ENCODE peak calls at places on chromosome 10, in five cellular contexts. X is CD8-positive, alpha-beta memory T cell; L is A549; B is right cardiac atrium; U is uterus. Q is an unnamed sample. For H3K4me1, the result is how much of the 10 kb centered on the place peaks cover.

GRCh38 chr10:108782411-108782810 is 1140.9 kb downstream of the XPNPEP1 start:
- DNase-seq in B (no peak), L (no peak), U (no peak), X (no peak), Q (no peak)

GRCh38 chr10:29554660-29555059 is 80.1 kb downstream of the SVIL start:
- DNase-seq in B (no peak), L (no peak), U (no peak), X (no peak), Q (no peak)

GRCh38 chr10:99880071-99880835 is 97.8 kb downstream of the ABCC2 start:
- DNase-seq in L (no peak), X (no peak), U (peak), B (peak), Q (no peak)

GRCh38 chr10:70890917-70891431 is 2.6 kb upstream of the PCBD1 start:
- DNase-seq in X (no peak), U (peak), B (peak), L (no peak), Q (no peak)

GRCh38 chr10:29946953-29947700 is 112.3 kb downstream of the JCAD start:
- DNase-seq in X (no peak), U (peak), L (no peak), B (peak), Q (peak)

GRCh38 chr10:32865170-32865569 is 92.9 kb downstream of the ITGB1 start:
- DNase-seq in L (no peak), X (no peak), B (no peak), U (no peak), Q (no peak)

GRCh38 chr10:94363251-94363565 is 469 bp upstream of the NOC3L start:
- DNase-seq in B (no peak), U (no peak), L (no peak), X (no peak), Q (no peak)

GRCh38 chr10:117541909-117542705 is 439 bp upstream of the EMX2 start:
- DNase-seq in B (peak), X (no peak), U (peak), L (peak), Q (peak)

GRCh38 chr10:2925631-2926030 is 141.7 kb upstream of the PFKP start:
- DNase-seq in X (no peak), U (no peak), B (peak), L (no peak), Q (no peak)

GRCh38 chr10:23157691-23158369 is 34.3 kb upstream of the PTF1A start:
- DNase-seq in U (no peak), B (no peak), X (no peak), L (peak), Q (no peak)

GRCh38 chr10:130740788-130741785 is 570.4 kb downstream of the TCERG1L start:
- DNase-seq in X (no peak), L (no peak), B (no peak), U (no peak), Q (no peak)

GRCh38 chr10:7304110-7304509 is 106.7 kb downstream of the SFMBT2 start:
- DNase-seq in X (no peak), U (no peak), L (no peak), B (no peak), Q (no peak)

GRCh38 chr10:97822261-97822687 is 27.4 kb upstream of the GOLGA7B start:
- DNase-seq in X (no peak), L (no peak), U (no peak), B (peak), Q (peak)

GRCh38 chr10:102668312-102669110 is 24.2 kb downstream of the TRIM8 start:
- DNase-seq in L (no peak), X (no peak), B (no peak), U (no peak), Q (no peak)

GRCh38 chr10:17682236-17682946 is 38.4 kb downstream of the STAM start:
- DNase-seq in B (no peak), L (no peak), X (no peak), U (no peak), Q (no peak)

GRCh38 chr10:109126541-109126940 is 796.8 kb downstream of the XPNPEP1 start:
- DNase-seq in U (no peak), L (no peak), B (no peak), X (no peak), Q (no peak)

GRCh38 chr10:61140765-61141392 is 196.9 kb upstream of the RHOBTB1 start:
- DNase-seq in U (peak), L (peak), B (peak), X (no peak), Q (peak)

GRCh38 chr10:61271127-61271780 is 181.9 kb downstream of the TMEM26 start:
- DNase-seq in X (no peak), B (no peak), U (no peak), L (peak), Q (peak)

GRCh38 chr10:95242581-95243317 is 48.1 kb downstream of the PDLIM1 start:
- DNase-seq in X (no peak), B (no peak), U (no peak), L (peak), Q (no peak)

GRCh38 chr10:76302936-76303656 is 871.7 kb downstream of the LRMDA start:
- DNase-seq in L (no peak), U (peak), B (peak), X (no peak), Q (peak)

GRCh38 chr10:111578076-111578475 is 501.2 kb downstream of the ADRA2A start:
- DNase-seq in X (no peak), B (no peak), L (no peak), U (no peak), Q (no peak)

GRCh38 chr10:12042409-12042796 is 206 bp downstream of the UPF2 start:
- DNase-seq in B (peak), L (peak), X (peak), U (no peak), Q (no peak)

GRCh38 chr10:127370601-127371000 is 174.2 kb upstream of the INSYN2A start:
- DNase-seq in L (no peak), B (no peak), U (no peak), X (no peak), Q (no peak)

GRCh38 chr10:116974442-116975005 is 30.5 kb downstream of the SHTN1 start:
- DNase-seq in U (no peak), X (no peak), L (peak), B (no peak), Q (peak)

GRCh38 chr10:96165726-96166125 is 35.6 kb downstream of the ZNF518A start:
- DNase-seq in L (no peak), U (no peak), X (no peak), B (no peak), Q (no peak)

GRCh38 chr10:117461766-117462423 is 80.7 kb upstream of the EMX2 start:
- DNase-seq in L (peak), B (peak), U (peak), X (no peak), Q (peak)

GRCh38 chr10:29703276-29703675 is 68.5 kb upstream of the SVIL start:
- DNase-seq in B (no peak), U (no peak), X (no peak), L (no peak), Q (no peak)

GRCh38 chr10:129945941-129946760 is 17.9 kb downstream of the EBF3 start:
- DNase-seq in U (peak), X (no peak), L (no peak), B (peak), Q (no peak)

GRCh38 chr10:28281726-28282325 is 21.0 kb downstream of the MPP7 start:
- DNase-seq in X (no peak), B (no peak), L (no peak), U (no peak), Q (no peak)

DNA sequence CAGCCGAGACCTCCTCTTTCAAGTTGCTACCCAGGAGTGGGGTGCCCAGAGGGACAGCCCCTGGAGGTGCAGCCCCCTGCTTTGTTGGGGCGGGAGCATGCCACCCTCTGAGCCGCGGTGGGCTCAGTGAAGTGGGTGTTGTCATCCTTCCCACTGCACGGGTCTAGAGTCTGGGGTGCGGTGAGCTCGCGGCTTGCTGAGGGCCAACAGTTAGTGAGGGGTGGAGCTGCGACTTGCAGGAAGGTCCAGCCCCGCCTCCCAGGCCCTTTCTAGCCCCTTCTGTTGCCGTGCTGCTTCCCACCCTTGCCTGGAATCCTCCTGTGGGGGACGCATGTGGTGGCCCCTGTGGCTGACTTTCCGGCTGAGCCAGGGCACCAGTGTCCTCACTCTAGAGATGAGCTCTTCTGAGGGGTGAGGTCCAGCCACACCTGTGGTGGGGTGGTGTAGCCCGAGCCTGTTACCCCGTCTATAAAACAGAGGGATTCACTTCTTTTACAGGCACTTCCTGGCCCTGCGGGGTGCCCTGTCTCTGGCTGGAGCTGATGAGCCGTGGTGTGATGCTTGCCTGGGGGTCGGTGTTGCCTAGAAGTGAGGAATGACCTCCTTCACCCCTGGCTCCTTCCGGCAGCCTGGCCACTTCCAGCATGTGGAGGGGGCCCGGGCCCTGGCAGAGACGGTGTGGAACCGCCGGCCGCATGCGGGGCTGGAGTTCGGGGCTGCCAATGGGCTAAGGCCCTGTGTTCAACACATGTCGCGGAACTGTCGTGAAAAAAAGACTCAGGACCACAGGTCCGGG is 127.9 kb downstream of the FAM53B start:
- DNase-seq in L (no peak), U (no peak), B (no peak), X (no peak), Q (no peak)
- H3K4me1 ChIP-seq in L (under half), U (under half), B (under half), X (under half), Q (under half)

GRCh38 chr10:6108072-6108471 is 19.2 kb downstream of the RBM17 start:
- DNase-seq in X (no peak), B (no peak), L (no peak), U (no peak), Q (no peak)

GRCh38 chr10:6112893-6113292 is 24.1 kb downstream of the RBM17 start:
- DNase-seq in U (no peak), X (no peak), L (no peak), B (no peak), Q (no peak)

GRCh38 chr10:6109444-6109775 is 20.6 kb downstream of the RBM17 start:
- DNase-seq in X (no peak), L (no peak), B (no peak), U (no peak), Q (no peak)

GRCh38 chr10:6108631-6109443 is 20.0 kb downstream of the RBM17 start:
- DNase-seq in X (peak), B (no peak), L (peak), U (no peak), Q (peak)

DNA sequence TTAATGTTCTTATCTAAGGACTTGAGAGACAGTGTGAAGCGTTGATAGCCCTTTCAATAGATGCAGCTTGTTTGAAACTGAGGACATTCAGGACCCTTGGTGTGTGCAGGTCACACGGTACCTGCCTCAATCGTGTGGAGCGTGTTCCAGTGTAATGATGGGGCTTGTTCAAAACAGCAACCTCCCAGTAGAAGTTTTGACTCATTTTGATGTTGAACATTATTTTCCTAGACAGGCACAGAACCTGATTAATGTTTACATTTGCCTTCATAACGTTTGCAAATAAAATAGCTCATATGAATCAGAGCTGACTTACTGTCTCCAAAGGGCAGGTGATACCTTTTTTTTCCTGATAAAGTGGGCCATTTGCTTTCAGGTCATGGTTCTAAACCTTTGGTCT is 21.3 kb downstream of the RBM17 start:
- DNase-seq in X (no peak), B (no peak), U (no peak), L (no peak), Q (no peak)
- H3K4me1 ChIP-seq in X (under half), B (under half), U (under half), L (under half), Q (under half)

GRCh38 chr10:123563581-123563855 is 102.6 kb upstream of the GPR26 start:
- DNase-seq in U (no peak), B (no peak), L (no peak), X (no peak), Q (no peak)

GRCh38 chr10:123564631-123565030 is 101.5 kb upstream of the GPR26 start:
- DNase-seq in U (no peak), X (no peak), B (no peak), L (no peak), Q (no peak)

GRCh38 chr10:123562811-123563580 is 103.2 kb upstream of the GPR26 start:
- DNase-seq in X (no peak), L (no peak), B (no peak), U (no peak), Q (no peak)

GRCh38 chr10:123562387-123562786 is 103.8 kb upstream of the GPR26 start:
- DNase-seq in U (no peak), X (no peak), B (no peak), L (no peak), Q (no peak)

DNA sequence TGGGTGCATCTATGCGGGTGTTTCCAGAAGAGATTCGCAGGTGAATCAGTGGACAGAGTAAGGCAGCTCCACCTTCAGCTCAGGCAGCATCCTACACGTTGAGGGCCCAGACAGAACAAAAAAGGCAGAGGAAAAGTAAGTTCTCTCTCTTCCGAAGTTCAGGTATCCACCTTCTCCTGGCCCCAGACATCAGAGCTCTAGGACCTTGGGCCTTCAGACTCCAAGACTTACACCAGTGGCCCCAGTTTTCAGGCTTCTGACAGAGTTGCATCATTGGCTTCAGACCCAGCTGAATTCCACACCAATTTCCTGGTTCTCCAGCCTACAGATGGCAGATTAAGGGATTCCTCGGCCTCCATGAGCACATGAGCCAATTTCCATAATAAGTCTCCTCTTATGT is 102.2 kb upstream of the GPR26 start:
- DNase-seq in X (no peak), B (no peak), U (no peak), L (no peak), Q (no peak)
- H3K4me1 ChIP-seq in X (under half), B (under half), U (under half), L (under half), Q (under half)

GRCh38 chr10:46026106-46026505 is 4.3 kb downstream of the NCOA4 start:
- DNase-seq in X (no peak), L (no peak), B (no peak), U (no peak), Q (no peak)
- H3K4me1 ChIP-seq in X (half or more), L (half or more), B (under half), U (under half), Q (under half)

DNA sequence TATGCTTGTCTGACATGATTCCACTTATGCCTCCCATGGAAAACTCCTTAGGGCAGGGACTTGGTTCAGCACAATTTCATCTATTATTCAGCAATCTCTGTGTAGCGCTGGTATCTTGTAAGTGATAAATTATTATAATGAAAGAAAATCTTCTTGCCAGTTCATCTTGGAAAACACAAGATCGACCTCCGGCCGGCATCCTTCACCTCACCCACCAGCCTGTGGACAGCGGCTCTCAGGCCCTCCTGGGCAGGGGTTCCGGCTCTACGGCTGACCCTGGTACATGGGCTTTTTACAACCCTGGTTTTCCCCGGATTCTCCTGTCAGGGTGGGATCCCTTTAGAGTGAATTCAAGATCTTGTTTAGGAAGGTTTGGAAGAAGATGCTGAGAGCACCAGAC is 145.6 kb downstream of the ADARB2 start:
- DNase-seq in U (no peak), B (no peak), X (no peak), L (no peak), Q (no peak)
- H3K4me1 ChIP-seq in U (under half), B (under half), X (under half), L (under half), Q (under half)